ENCODE peak calls at places on chromosomes 5 and 9, in six cellular contexts. Q, J, I, D, K and Y are unnamed samples.
A peak's percentile ranks its signal among the peaks of the same experiment; 100 is the strongest.

GRCh38 chr5:176866913-176867312 is 32.2 kb downstream of the HK3 start:
- DNase-seq in D (peak; percentile 85), J (no peak), Q (no peak), K (no peak), I (no peak), Y (no peak)

GRCh38 chr9:124392855-124393460 is 22.3 kb downstream of the PSMB7 start:
- DNase-seq in Q (no peak), K (no peak), I (peak; percentile 90), J (no peak), D (no peak), Y (peak; percentile 46)

GRCh38 chr5:141841376-141841775 is 36.8 kb downstream of the PCDH1 start:
- DNase-seq in Q (no peak), J (no peak), I (no peak), D (no peak), K (no peak), Y (no peak)

GRCh38 chr5:151205411-151205810 is 18.5 kb downstream of the CCDC69 start:
- DNase-seq in J (no peak), K (no peak), I (no peak), Q (no peak), D (no peak), Y (no peak)

GRCh38 chr9:97853844-97854695 is 1.0 kb downstream of the FOXE1 start:
- DNase-seq in J (peak; percentile 27), D (no peak), I (peak; percentile 25), Q (no peak), K (peak; percentile 64), Y (peak; percentile 78)

GRCh38 chr5:41856644-41857491 is 13.4 kb downstream of the OXCT1 start:
- DNase-seq in K (peak; percentile 11), I (peak; percentile 66), Q (peak; percentile 85), D (peak; percentile 52), J (peak; percentile 31), Y (peak; percentile 46)

GRCh38 chr5:127934791-127935256 is 148.7 kb upstream of the SLC12A2 start:
- DNase-seq in D (no peak), J (no peak), K (no peak), I (peak; percentile 74), Q (no peak), Y (peak; percentile 63)

GRCh38 chr5:134458234-134458633 is 46.6 kb upstream of the CDKN2AIPNL start:
- DNase-seq in K (no peak), I (peak; percentile 54), J (no peak), Q (no peak), D (no peak), Y (no peak)

GRCh38 chr5:139644646-139645494 is 3.3 kb upstream of the CXXC5 start:
- DNase-seq in Q (no peak), J (no peak), I (no peak), K (no peak), D (peak; percentile 32), Y (no peak)

GRCh38 chr5:171469336-171469735 is 49.9 kb downstream of the FGF18 start:
- DNase-seq in K (no peak), D (no peak), J (no peak), Q (no peak), I (no peak), Y (no peak)

GRCh38 chr9:106701611-106702010 is 161.4 kb upstream of the ZNF462 start:
- DNase-seq in D (no peak), I (no peak), K (no peak), J (no peak), Q (no peak), Y (no peak)

GRCh38 chr9:110687497-110687896 is 18.9 kb downstream of the MUSK start:
- DNase-seq in Q (no peak), I (no peak), J (no peak), K (no peak), D (no peak), Y (no peak)

GRCh38 chr9:134344068-134344820 is 18.0 kb downstream of the RXRA start:
- DNase-seq in K (peak; percentile 25), J (no peak), Q (no peak), I (peak; percentile 43), D (no peak), Y (no peak)

GRCh38 chr5:171207256-171207866 is 101.7 kb upstream of the TLX3 start:
- DNase-seq in D (no peak), J (no peak), I (peak; percentile 52), Q (peak; percentile 79), K (no peak), Y (no peak)

GRCh38 chr5:107289030-107289714 is 381.6 kb downstream of the EFNA5 start:
- DNase-seq in K (no peak), D (no peak), I (no peak), Q (no peak), J (no peak), Y (no peak)

GRCh38 chr5:121962943-121963342 is 1.2 kb downstream of the SRFBP1 start:
- DNase-seq in Q (peak; percentile 20), I (peak; percentile 11), K (no peak), J (no peak), D (no peak), Y (no peak)

GRCh38 chr5:55620009-55620770 is 85.4 kb upstream of the PLPP1 start:
- DNase-seq in K (no peak), Q (no peak), J (no peak), I (no peak), D (no peak), Y (no peak)

GRCh38 chr5:57383093-57383861 is 99.3 kb downstream of the ACTBL2 start:
- DNase-seq in D (no peak), K (peak; percentile 15), Q (no peak), J (no peak), I (peak; percentile 93), Y (no peak)

GRCh38 chr9:135588886-135589595 is 27.5 kb downstream of the PAEP start:
- DNase-seq in I (no peak), D (peak; percentile 38), K (no peak), J (no peak), Q (no peak), Y (peak; percentile 20)

GRCh38 chr9:110742741-110743371 is 74.3 kb downstream of the MUSK start:
- DNase-seq in J (no peak), K (no peak), I (peak; percentile 91), Q (no peak), D (no peak), Y (no peak)

GRCh38 chr5:142310803-142311202 is 14.0 kb downstream of the SPRY4 start:
- DNase-seq in I (no peak), J (no peak), Q (no peak), K (no peak), D (no peak), Y (no peak)

GRCh38 chr9:87564111-87564510 is 66.4 kb downstream of the DAPK1 start:
- DNase-seq in Q (no peak), K (no peak), J (no peak), D (no peak), I (no peak), Y (no peak)

GRCh38 chr9:137129089-137129455 is 9.9 kb upstream of the GRIN1 start:
- DNase-seq in D (no peak), Q (no peak), K (no peak), I (peak; percentile 32), J (no peak), Y (no peak)

GRCh38 chr9:121282309-121283071 is 14.5 kb downstream of the GSN start:
- DNase-seq in Q (no peak), J (no peak), K (no peak), I (peak; percentile 70), D (no peak), Y (no peak)

GRCh38 chr5:16877267-16877935 is 58.7 kb downstream of the MYO10 start:
- DNase-seq in D (no peak), I (no peak), Q (no peak), J (no peak), K (no peak), Y (no peak)

GRCh38 chr9:105979359-105979758 is 285.0 kb downstream of the TMEM38B start:
- DNase-seq in Q (no peak), D (no peak), J (no peak), I (no peak), K (no peak), Y (no peak)

GRCh38 chr5:28468121-28468520 is 1429.7 kb upstream of the CDH9 start:
- DNase-seq in K (no peak), J (no peak), I (no peak), D (no peak), Q (peak; percentile 49), Y (no peak)

GRCh38 chr9:4833781-4834560 is 41.2 kb downstream of the RCL1 start:
- DNase-seq in D (no peak), J (no peak), Q (no peak), I (peak; percentile 85), K (no peak), Y (no peak)

GRCh38 chr5:73126381-73126780 is 6.0 kb downstream of the TMEM171 start:
- DNase-seq in Q (peak; percentile 63), I (no peak), D (no peak), J (no peak), K (no peak), Y (no peak)

GRCh38 chr5:180637962-180638680 is 11.3 kb downstream of the FLT4 start:
- DNase-seq in K (no peak), D (no peak), I (no peak), J (no peak), Q (no peak), Y (no peak)

GRCh38 chr5:173626501-173626812 is 10.0 kb upstream of the BOD1 start:
- DNase-seq in Q (peak; percentile 57), I (no peak), J (no peak), K (no peak), D (no peak), Y (no peak)

GRCh38 chr5:134563962-134564361 is 38.5 kb downstream of the JADE2 start:
- DNase-seq in K (no peak), J (no peak), I (no peak), D (no peak), Q (no peak), Y (no peak)

GRCh38 chr9:16308645-16309044 is 561.8 kb downstream of the BNC2 start:
- DNase-seq in Q (no peak), D (peak; percentile 18), I (no peak), K (no peak), J (no peak), Y (peak; percentile 7)